ENCODE peak calls at places on chromosomes 7 and 10, in five cellular contexts. One of them, this sample, is unnamed.

GRCh38 chr7:5586279-5586962 is 162.8 kb upstream of the TNRC18 start:
- DNase-seq in lower lobe of right lung: no peak
- DNase-seq in astrocyte of the spinal cord: no peak
- DNase-seq in endodermal cell: peak
- DNase-seq in H1: no peak
- DNase-seq in this sample: no peak

GRCh38 chr7:127940365-127941160 is 90.7 kb downstream of the LRRC4 start:
- DNase-seq in lower lobe of right lung: no peak
- DNase-seq in astrocyte of the spinal cord: no peak
- DNase-seq in endodermal cell: no peak
- DNase-seq in H1: no peak
- DNase-seq in this sample: no peak

GRCh38 chr7:158957507-158957900 is 101.1 kb downstream of the DYNC2I1 start:
- DNase-seq in lower lobe of right lung: no peak
- DNase-seq in astrocyte of the spinal cord: no peak
- DNase-seq in endodermal cell: no peak
- DNase-seq in H1: no peak
- DNase-seq in this sample: no peak

GRCh38 chr7:98575878-98576277 is 41.2 kb upstream of the NPTX2 start:
- DNase-seq in lower lobe of right lung: no peak
- DNase-seq in astrocyte of the spinal cord: no peak
- DNase-seq in endodermal cell: no peak
- DNase-seq in H1: no peak
- DNase-seq in this sample: no peak

GRCh38 chr10:63355682-63356081 is 110.1 kb downstream of the JMJD1C start:
- DNase-seq in lower lobe of right lung: no peak
- DNase-seq in astrocyte of the spinal cord: no peak
- DNase-seq in endodermal cell: no peak
- DNase-seq in H1: no peak
- DNase-seq in this sample: no peak

GRCh38 chr10:26215923-26216576 is 524 bp upstream of the GAD2 start:
- DNase-seq in lower lobe of right lung: peak
- DNase-seq in astrocyte of the spinal cord: peak
- DNase-seq in endodermal cell: peak
- DNase-seq in H1: no peak
- DNase-seq in this sample: peak

GRCh38 chr10:4633186-4633585 is 192.8 kb upstream of the AKR1E2 start:
- DNase-seq in lower lobe of right lung: no peak
- DNase-seq in astrocyte of the spinal cord: no peak
- DNase-seq in endodermal cell: no peak
- DNase-seq in H1: no peak
- DNase-seq in this sample: no peak

GRCh38 chr7:1344981-1345701 is 112.5 kb downstream of the UNCX start:
- DNase-seq in lower lobe of right lung: peak
- DNase-seq in astrocyte of the spinal cord: no peak
- DNase-seq in endodermal cell: no peak
- DNase-seq in H1: no peak
- DNase-seq in this sample: no peak

GRCh38 chr7:114554781-114555537 is 140.3 kb downstream of the FOXP2 start:
- DNase-seq in lower lobe of right lung: no peak
- DNase-seq in astrocyte of the spinal cord: peak
- DNase-seq in endodermal cell: no peak
- DNase-seq in H1: no peak
- DNase-seq in this sample: no peak

GRCh38 chr10:91796332-91797076 is 1.7 kb upstream of the TNKS2 start:
- DNase-seq in lower lobe of right lung: peak
- DNase-seq in astrocyte of the spinal cord: no peak
- DNase-seq in endodermal cell: peak
- DNase-seq in H1: no peak
- DNase-seq in this sample: no peak

GRCh38 chr10:124386186-124387077 is 32.3 kb downstream of the OAT start:
- DNase-seq in lower lobe of right lung: no peak
- DNase-seq in astrocyte of the spinal cord: no peak
- DNase-seq in endodermal cell: peak
- DNase-seq in H1: no peak
- DNase-seq in this sample: no peak

GRCh38 chr7:45174966-45175765 is 17.6 kb downstream of the RAMP3 start:
- DNase-seq in lower lobe of right lung: peak
- DNase-seq in astrocyte of the spinal cord: no peak
- DNase-seq in endodermal cell: peak
- DNase-seq in H1: no peak
- DNase-seq in this sample: no peak

GRCh38 chr10:80204801-80205477 is 398 bp downstream of the ANXA11 start:
- DNase-seq in lower lobe of right lung: peak
- DNase-seq in astrocyte of the spinal cord: peak
- DNase-seq in endodermal cell: peak
- DNase-seq in H1: no peak
- DNase-seq in this sample: peak

GRCh38 chr7:49166441-49166840 is 242.1 kb downstream of the CDC14C start:
- DNase-seq in lower lobe of right lung: no peak
- DNase-seq in astrocyte of the spinal cord: peak
- DNase-seq in endodermal cell: peak
- DNase-seq in H1: no peak
- DNase-seq in this sample: no peak
- TF ChIP-seq CTCF in lower lobe of right lung: no peak
- TF ChIP-seq CTCF in astrocyte of the spinal cord: no peak
- TF ChIP-seq CTCF in endodermal cell: peak
- TF ChIP-seq CTCF in H1: peak
- TF ChIP-seq CTCF in this sample: peak

GRCh38 chr7:107528461-107528860 is 35.3 kb downstream of the COG5 start:
- DNase-seq in lower lobe of right lung: no peak
- DNase-seq in astrocyte of the spinal cord: peak
- DNase-seq in endodermal cell: no peak
- DNase-seq in H1: no peak
- DNase-seq in this sample: no peak
- TF ChIP-seq CTCF in lower lobe of right lung: no peak
- TF ChIP-seq CTCF in astrocyte of the spinal cord: no peak
- TF ChIP-seq CTCF in endodermal cell: no peak
- TF ChIP-seq CTCF in H1: no peak
- TF ChIP-seq CTCF in this sample: no peak

DNA sequence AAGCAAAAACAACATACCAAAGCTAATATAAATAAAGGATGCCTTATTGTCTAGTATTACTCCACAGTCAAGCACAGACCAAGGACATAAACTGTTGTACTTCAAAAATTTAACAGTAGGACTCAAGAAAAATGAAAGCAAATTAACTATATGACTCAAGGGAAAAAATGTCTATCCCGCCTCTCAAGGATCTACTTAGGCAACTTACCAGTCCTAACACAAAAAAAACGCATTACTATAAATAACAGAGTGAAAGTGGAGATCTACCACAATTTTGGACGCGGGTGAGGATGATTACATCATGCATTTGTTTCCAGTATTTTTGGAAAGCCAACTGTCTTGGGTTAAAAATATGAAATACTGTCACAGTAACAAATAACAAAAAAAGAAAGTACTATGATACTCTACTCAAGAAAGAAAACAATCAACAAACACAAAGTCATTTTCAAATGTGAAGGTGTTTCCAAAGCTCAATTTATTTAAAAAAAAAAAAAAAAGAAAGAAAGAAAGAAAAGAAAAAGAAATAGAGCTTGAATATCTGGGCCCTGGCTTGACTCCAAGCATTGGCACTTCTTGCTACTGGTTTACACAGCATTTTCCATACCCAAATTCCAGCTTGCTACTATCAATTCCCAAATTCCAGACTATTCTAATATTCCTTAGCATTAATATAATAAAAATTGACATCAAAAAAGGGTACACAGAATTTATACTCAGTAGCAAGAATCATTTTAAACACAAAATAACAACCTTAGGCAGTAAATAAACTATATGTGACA is 99.4 kb downstream of the RSU1 start:
- DNase-seq in lower lobe of right lung: no peak
- DNase-seq in astrocyte of the spinal cord: peak
- DNase-seq in endodermal cell: no peak
- DNase-seq in H1: no peak
- DNase-seq in this sample: no peak
- TF ChIP-seq CTCF in lower lobe of right lung: no peak
- TF ChIP-seq CTCF in astrocyte of the spinal cord: no peak
- TF ChIP-seq CTCF in endodermal cell: no peak
- TF ChIP-seq CTCF in H1: no peak
- TF ChIP-seq CTCF in this sample: no peak

GRCh38 chr10:45809829-45810228 is 37.5 kb downstream of the AGAP4 start:
- DNase-seq in lower lobe of right lung: no peak
- DNase-seq in astrocyte of the spinal cord: no peak
- DNase-seq in endodermal cell: peak
- DNase-seq in H1: no peak
- DNase-seq in this sample: no peak
- TF ChIP-seq CTCF in lower lobe of right lung: no peak
- TF ChIP-seq CTCF in astrocyte of the spinal cord: no peak
- TF ChIP-seq CTCF in endodermal cell: peak
- TF ChIP-seq CTCF in H1: no peak
- TF ChIP-seq CTCF in this sample: no peak

GRCh38 chr10:93861825-93862224 is 32.0 kb upstream of the SLC35G1 start:
- DNase-seq in lower lobe of right lung: no peak
- DNase-seq in astrocyte of the spinal cord: no peak
- DNase-seq in endodermal cell: no peak
- DNase-seq in H1: no peak
- DNase-seq in this sample: no peak

GRCh38 chr10:93854985-93855384 is 38.8 kb upstream of the SLC35G1 start:
- DNase-seq in lower lobe of right lung: no peak
- DNase-seq in astrocyte of the spinal cord: no peak
- DNase-seq in endodermal cell: no peak
- DNase-seq in H1: no peak
- DNase-seq in this sample: no peak

GRCh38 chr10:93856349-93857140 is 37.2 kb upstream of the SLC35G1 start:
- DNase-seq in lower lobe of right lung: no peak
- DNase-seq in astrocyte of the spinal cord: no peak
- DNase-seq in endodermal cell: no peak
- DNase-seq in H1: no peak
- DNase-seq in this sample: no peak

GRCh38 chr10:93859049-93859655 is 34.6 kb upstream of the SLC35G1 start:
- DNase-seq in lower lobe of right lung: no peak
- DNase-seq in astrocyte of the spinal cord: peak
- DNase-seq in endodermal cell: no peak
- DNase-seq in H1: no peak
- DNase-seq in this sample: no peak
- TF ChIP-seq CTCF in lower lobe of right lung: peak
- TF ChIP-seq CTCF in astrocyte of the spinal cord: peak
- TF ChIP-seq CTCF in endodermal cell: peak
- TF ChIP-seq CTCF in H1: peak
- TF ChIP-seq CTCF in this sample: peak

This sample was measured in endothelial cell.